ENCODE peak calls at places on chromosome 21, in eight cellular contexts. One of them, this sample, is unnamed.

GRCh38 chr21:16358021-16358420 is 628.2 kb downstream of the USP25 start:
- DNase-seq in NCI-H774: no peak
- DNase-seq in astrocyte of the spinal cord: no peak
- DNase-seq in WERI-Rb-1: no peak
- DNase-seq in transverse colon: no peak
- DNase-seq in H7: no peak
- DNase-seq in GM23248: no peak
- DNase-seq in naive thymus-derived CD8-positive, alpha-beta T cell: no peak
- DNase-seq in this sample: no peak

GRCh38 chr21:25464275-25464674 is 143.0 kb downstream of the MRPL39 start:
- DNase-seq in NCI-H774: no peak
- DNase-seq in astrocyte of the spinal cord: no peak
- DNase-seq in WERI-Rb-1: no peak
- DNase-seq in transverse colon: no peak
- DNase-seq in H7: no peak
- DNase-seq in GM23248: no peak
- DNase-seq in naive thymus-derived CD8-positive, alpha-beta T cell: no peak
- DNase-seq in this sample: no peak

GRCh38 chr21:41600556-41600955 is 92.6 kb upstream of the TMPRSS2 start:
- DNase-seq in NCI-H774: no peak
- DNase-seq in astrocyte of the spinal cord: no peak
- DNase-seq in WERI-Rb-1: no peak
- DNase-seq in transverse colon: no peak
- DNase-seq in H7: no peak
- DNase-seq in GM23248: no peak
- DNase-seq in naive thymus-derived CD8-positive, alpha-beta T cell: no peak
- DNase-seq in this sample: no peak

GRCh38 chr21:32348604-32349332 is 44.0 kb downstream of the URB1 start:
- DNase-seq in NCI-H774: peak; percentile 15
- DNase-seq in astrocyte of the spinal cord: no peak
- DNase-seq in WERI-Rb-1: no peak
- DNase-seq in transverse colon: no peak
- DNase-seq in H7: no peak
- DNase-seq in GM23248: no peak
- DNase-seq in naive thymus-derived CD8-positive, alpha-beta T cell: no peak
- DNase-seq in this sample: peak; percentile 28

GRCh38 chr21:45306832-45307571 is 19.3 kb upstream of the POFUT2 start:
- DNase-seq in NCI-H774: no peak
- DNase-seq in astrocyte of the spinal cord: peak; percentile 92
- DNase-seq in WERI-Rb-1: no peak
- DNase-seq in transverse colon: peak; percentile 62
- DNase-seq in H7: peak; percentile 67
- DNase-seq in GM23248: peak; percentile 74
- DNase-seq in naive thymus-derived CD8-positive, alpha-beta T cell: no peak
- DNase-seq in this sample: peak; percentile 15

GRCh38 chr21:36923270-36923669 is 43.2 kb downstream of the HLCS start:
- DNase-seq in NCI-H774: peak; percentile 5
- DNase-seq in astrocyte of the spinal cord: no peak
- DNase-seq in WERI-Rb-1: no peak
- DNase-seq in transverse colon: no peak
- DNase-seq in H7: no peak
- DNase-seq in GM23248: no peak
- DNase-seq in naive thymus-derived CD8-positive, alpha-beta T cell: no peak
- DNase-seq in this sample: no peak

GRCh38 chr21:45497846-45498645 is 44.2 kb downstream of the SLC19A1 start:
- DNase-seq in NCI-H774: no peak
- DNase-seq in astrocyte of the spinal cord: no peak
- DNase-seq in WERI-Rb-1: no peak
- DNase-seq in transverse colon: no peak
- DNase-seq in H7: no peak
- DNase-seq in GM23248: no peak
- DNase-seq in naive thymus-derived CD8-positive, alpha-beta T cell: no peak
- DNase-seq in this sample: no peak

GRCh38 chr21:43681650-43682049 is 22.3 kb downstream of the RRP1B start:
- DNase-seq in NCI-H774: no peak
- DNase-seq in astrocyte of the spinal cord: no peak
- DNase-seq in WERI-Rb-1: no peak
- DNase-seq in transverse colon: no peak
- DNase-seq in H7: no peak
- DNase-seq in GM23248: no peak
- DNase-seq in naive thymus-derived CD8-positive, alpha-beta T cell: no peak
- DNase-seq in this sample: no peak

GRCh38 chr21:42614391-42614790 is 39.0 kb upstream of the PDE9A start:
- DNase-seq in NCI-H774: no peak
- DNase-seq in astrocyte of the spinal cord: no peak
- DNase-seq in WERI-Rb-1: no peak
- DNase-seq in transverse colon: no peak
- DNase-seq in H7: no peak
- DNase-seq in GM23248: no peak
- DNase-seq in naive thymus-derived CD8-positive, alpha-beta T cell: no peak
- DNase-seq in this sample: no peak

GRCh38 chr21:42558846-42559245 is 45.2 kb downstream of the SLC37A1 start:
- DNase-seq in NCI-H774: no peak
- DNase-seq in astrocyte of the spinal cord: no peak
- DNase-seq in WERI-Rb-1: peak; percentile 4
- DNase-seq in transverse colon: peak; percentile 2
- DNase-seq in H7: no peak
- DNase-seq in GM23248: no peak
- DNase-seq in naive thymus-derived CD8-positive, alpha-beta T cell: no peak
- DNase-seq in this sample: no peak

GRCh38 chr21:15084668-15085067 is 19.9 kb upstream of the NRIP1 start:
- DNase-seq in NCI-H774: no peak
- DNase-seq in astrocyte of the spinal cord: no peak
- DNase-seq in WERI-Rb-1: no peak
- DNase-seq in transverse colon: no peak
- DNase-seq in H7: no peak
- DNase-seq in GM23248: no peak
- DNase-seq in naive thymus-derived CD8-positive, alpha-beta T cell: no peak
- DNase-seq in this sample: no peak

GRCh38 chr21:32611471-32611997 is 643 bp downstream of the CFAP298 start:
- DNase-seq in NCI-H774: peak; percentile 6
- DNase-seq in astrocyte of the spinal cord: peak; percentile 12
- DNase-seq in WERI-Rb-1: peak; percentile 41
- DNase-seq in transverse colon: peak; percentile 51
- DNase-seq in H7: peak; percentile 57
- DNase-seq in GM23248: peak; percentile 71
- DNase-seq in naive thymus-derived CD8-positive, alpha-beta T cell: peak; percentile 33
- DNase-seq in this sample: peak; percentile 28

GRCh38 chr21:46323227-46323709 is 402 bp downstream of the C21orf58 start:
- DNase-seq in NCI-H774: no peak
- DNase-seq in astrocyte of the spinal cord: no peak
- DNase-seq in WERI-Rb-1: no peak
- DNase-seq in transverse colon: no peak
- DNase-seq in H7: no peak
- DNase-seq in GM23248: peak; percentile 60
- DNase-seq in naive thymus-derived CD8-positive, alpha-beta T cell: no peak
- DNase-seq in this sample: peak; percentile 25

GRCh38 chr21:34031835-34032370 is 41.5 kb upstream of the MRPS6 start:
- DNase-seq in NCI-H774: no peak
- DNase-seq in astrocyte of the spinal cord: no peak
- DNase-seq in WERI-Rb-1: no peak
- DNase-seq in transverse colon: peak; percentile 46
- DNase-seq in H7: no peak
- DNase-seq in GM23248: no peak
- DNase-seq in naive thymus-derived CD8-positive, alpha-beta T cell: no peak
- DNase-seq in this sample: no peak

GRCh38 chr21:36639769-36640168 is 59.1 kb upstream of the SIM2 start:
- DNase-seq in NCI-H774: no peak
- DNase-seq in astrocyte of the spinal cord: no peak
- DNase-seq in WERI-Rb-1: no peak
- DNase-seq in transverse colon: no peak
- DNase-seq in H7: no peak
- DNase-seq in GM23248: no peak
- DNase-seq in naive thymus-derived CD8-positive, alpha-beta T cell: no peak
- DNase-seq in this sample: peak; percentile 19

GRCh38 chr21:18803624-18804023 is 400.0 kb upstream of the TMPRSS15 start:
- DNase-seq in NCI-H774: no peak
- DNase-seq in astrocyte of the spinal cord: no peak
- DNase-seq in WERI-Rb-1: no peak
- DNase-seq in transverse colon: no peak
- DNase-seq in H7: no peak
- DNase-seq in GM23248: no peak
- DNase-seq in naive thymus-derived CD8-positive, alpha-beta T cell: no peak
- DNase-seq in this sample: no peak

GRCh38 chr21:41605178-41605933 is 97.4 kb upstream of the TMPRSS2 start:
- DNase-seq in NCI-H774: no peak
- DNase-seq in astrocyte of the spinal cord: no peak
- DNase-seq in WERI-Rb-1: no peak
- DNase-seq in transverse colon: no peak
- DNase-seq in H7: no peak
- DNase-seq in GM23248: no peak
- DNase-seq in naive thymus-derived CD8-positive, alpha-beta T cell: no peak
- DNase-seq in this sample: peak; percentile 66

GRCh38 chr21:45590246-45590725 is 48.0 kb upstream of the SLC19A1 start:
- DNase-seq in NCI-H774: no peak
- DNase-seq in astrocyte of the spinal cord: peak; percentile 53
- DNase-seq in WERI-Rb-1: peak; percentile 38
- DNase-seq in transverse colon: peak; percentile 59
- DNase-seq in H7: peak; percentile 99
- DNase-seq in GM23248: peak; percentile 70
- DNase-seq in naive thymus-derived CD8-positive, alpha-beta T cell: peak; percentile 77
- DNase-seq in this sample: no peak

GRCh38 chr21:21196087-21196486 is 197.9 kb downstream of the NCAM2 start:
- DNase-seq in NCI-H774: no peak
- DNase-seq in astrocyte of the spinal cord: peak; percentile 58
- DNase-seq in WERI-Rb-1: no peak
- DNase-seq in transverse colon: no peak
- DNase-seq in H7: no peak
- DNase-seq in GM23248: no peak
- DNase-seq in naive thymus-derived CD8-positive, alpha-beta T cell: no peak
- DNase-seq in this sample: no peak

GRCh38 chr21:45830720-45831366 is 150.7 kb upstream of the COL6A1 start:
- DNase-seq in NCI-H774: no peak
- DNase-seq in astrocyte of the spinal cord: no peak
- DNase-seq in WERI-Rb-1: no peak
- DNase-seq in transverse colon: no peak
- DNase-seq in H7: peak; percentile 51
- DNase-seq in GM23248: no peak
- DNase-seq in naive thymus-derived CD8-positive, alpha-beta T cell: no peak
- DNase-seq in this sample: no peak

GRCh38 chr21:15104470-15104869 is 39.7 kb upstream of the NRIP1 start:
- DNase-seq in NCI-H774: no peak
- DNase-seq in astrocyte of the spinal cord: no peak
- DNase-seq in WERI-Rb-1: no peak
- DNase-seq in transverse colon: no peak
- DNase-seq in H7: no peak
- DNase-seq in GM23248: no peak
- DNase-seq in naive thymus-derived CD8-positive, alpha-beta T cell: no peak
- DNase-seq in this sample: no peak

GRCh38 chr21:46457801-46458314 is 833 bp upstream of the DIP2A start:
- DNase-seq in NCI-H774: no peak
- DNase-seq in astrocyte of the spinal cord: peak; percentile 32
- DNase-seq in WERI-Rb-1: peak; percentile 51
- DNase-seq in transverse colon: peak; percentile 37
- DNase-seq in H7: no peak
- DNase-seq in GM23248: peak; percentile 81
- DNase-seq in naive thymus-derived CD8-positive, alpha-beta T cell: peak; percentile 21
- DNase-seq in this sample: peak; percentile 38

GRCh38 chr21:37866027-37866426 is 50.2 kb downstream of the KCNJ6 start:
- DNase-seq in NCI-H774: no peak
- DNase-seq in astrocyte of the spinal cord: no peak
- DNase-seq in WERI-Rb-1: peak; percentile 19
- DNase-seq in transverse colon: no peak
- DNase-seq in H7: no peak
- DNase-seq in GM23248: peak; percentile 55
- DNase-seq in naive thymus-derived CD8-positive, alpha-beta T cell: no peak
- DNase-seq in this sample: no peak

GRCh38 chr21:18350216-18350615 is 53.4 kb downstream of the TMPRSS15 start:
- DNase-seq in NCI-H774: no peak
- DNase-seq in astrocyte of the spinal cord: peak; percentile 46
- DNase-seq in WERI-Rb-1: no peak
- DNase-seq in transverse colon: no peak
- DNase-seq in H7: no peak
- DNase-seq in GM23248: no peak
- DNase-seq in naive thymus-derived CD8-positive, alpha-beta T cell: no peak
- DNase-seq in this sample: no peak

GRCh38 chr21:44962481-44962966 is 22.7 kb downstream of the SLX9 start:
- DNase-seq in NCI-H774: no peak
- DNase-seq in astrocyte of the spinal cord: peak; percentile 98
- DNase-seq in WERI-Rb-1: no peak
- DNase-seq in transverse colon: no peak
- DNase-seq in H7: no peak
- DNase-seq in GM23248: peak; percentile 94
- DNase-seq in naive thymus-derived CD8-positive, alpha-beta T cell: no peak
- DNase-seq in this sample: no peak

GRCh38 chr21:36551731-36552457 is 72.0 kb upstream of the CLDN14 start:
- DNase-seq in NCI-H774: no peak
- DNase-seq in astrocyte of the spinal cord: peak; percentile 31
- DNase-seq in WERI-Rb-1: no peak
- DNase-seq in transverse colon: no peak
- DNase-seq in H7: no peak
- DNase-seq in GM23248: peak; percentile 95
- DNase-seq in naive thymus-derived CD8-positive, alpha-beta T cell: no peak
- DNase-seq in this sample: peak; percentile 78

GRCh38 chr21:39080366-39080765 is 102.9 kb downstream of the PSMG1 start:
- DNase-seq in NCI-H774: no peak
- DNase-seq in astrocyte of the spinal cord: no peak
- DNase-seq in WERI-Rb-1: no peak
- DNase-seq in transverse colon: no peak
- DNase-seq in H7: no peak
- DNase-seq in GM23248: no peak
- DNase-seq in naive thymus-derived CD8-positive, alpha-beta T cell: no peak
- DNase-seq in this sample: no peak

GRCh38 chr21:46625759-46626158 is 9.7 kb upstream of the PRMT2 start:
- DNase-seq in NCI-H774: no peak
- DNase-seq in astrocyte of the spinal cord: no peak
- DNase-seq in WERI-Rb-1: no peak
- DNase-seq in transverse colon: no peak
- DNase-seq in H7: no peak
- DNase-seq in GM23248: no peak
- DNase-seq in naive thymus-derived CD8-positive, alpha-beta T cell: no peak
- DNase-seq in this sample: no peak

GRCh38 chr21:42534901-42535378 is 21.3 kb downstream of the SLC37A1 start:
- DNase-seq in NCI-H774: no peak
- DNase-seq in astrocyte of the spinal cord: no peak
- DNase-seq in WERI-Rb-1: no peak
- DNase-seq in transverse colon: peak; percentile 19
- DNase-seq in H7: no peak
- DNase-seq in GM23248: no peak
- DNase-seq in naive thymus-derived CD8-positive, alpha-beta T cell: no peak
- DNase-seq in this sample: no peak

GRCh38 chr21:23695449-23695848 is 1911.8 kb downstream of the MRPL39 start:
- DNase-seq in NCI-H774: no peak
- DNase-seq in astrocyte of the spinal cord: no peak
- DNase-seq in WERI-Rb-1: no peak
- DNase-seq in transverse colon: no peak
- DNase-seq in H7: no peak
- DNase-seq in GM23248: no peak
- DNase-seq in naive thymus-derived CD8-positive, alpha-beta T cell: no peak
- DNase-seq in this sample: no peak

GRCh38 chr21:33441489-33442477 is 38.0 kb downstream of the TMEM50B start:
- DNase-seq in NCI-H774: peak; percentile 27
- DNase-seq in astrocyte of the spinal cord: peak; percentile 75
- DNase-seq in WERI-Rb-1: no peak
- DNase-seq in transverse colon: peak; percentile 59
- DNase-seq in H7: no peak
- DNase-seq in GM23248: peak; percentile 81
- DNase-seq in naive thymus-derived CD8-positive, alpha-beta T cell: no peak
- DNase-seq in this sample: peak; percentile 51

GRCh38 chr21:29080454-29080930 is 7.0 kb upstream of the CCT8 start:
- DNase-seq in NCI-H774: no peak
- DNase-seq in astrocyte of the spinal cord: no peak
- DNase-seq in WERI-Rb-1: no peak
- DNase-seq in transverse colon: no peak
- DNase-seq in H7: no peak
- DNase-seq in GM23248: no peak
- DNase-seq in naive thymus-derived CD8-positive, alpha-beta T cell: no peak
- DNase-seq in this sample: no peak

GRCh38 chr21:41786521-41786987 is 19.7 kb upstream of the RIPK4 start:
- DNase-seq in NCI-H774: peak; percentile 27
- DNase-seq in astrocyte of the spinal cord: peak; percentile 46
- DNase-seq in WERI-Rb-1: no peak
- DNase-seq in transverse colon: no peak
- DNase-seq in H7: no peak
- DNase-seq in GM23248: peak; percentile 93
- DNase-seq in naive thymus-derived CD8-positive, alpha-beta T cell: no peak
- DNase-seq in this sample: peak; percentile 31

GRCh38 chr21:45455321-45456013 is 50.5 kb downstream of the COL18A1 start:
- DNase-seq in NCI-H774: no peak
- DNase-seq in astrocyte of the spinal cord: peak; percentile 52
- DNase-seq in WERI-Rb-1: peak; percentile 62
- DNase-seq in transverse colon: no peak
- DNase-seq in H7: peak; percentile 83
- DNase-seq in GM23248: peak; percentile 69
- DNase-seq in naive thymus-derived CD8-positive, alpha-beta T cell: no peak
- DNase-seq in this sample: no peak